ENCODE peak calls at places on chromosomes 11 and 22, in four cellular contexts. G is K562, X is H1, W is HepG2. L is an unnamed sample.
A peak's percentile ranks its signal among the peaks of the same experiment; 100 is the strongest.

GRCh38 chr11:100308202-100308601 is 378.9 kb upstream of the ARHGAP42 start:
- DNase-seq in X (no peak), G (no peak), W (no peak), L (no peak)

GRCh38 chr11:108115495-108116140 is 5.7 kb upstream of the ACAT1 start:
- DNase-seq in G (no peak), W (no peak), X (peak; percentile 45), L (no peak)

GRCh38 chr11:111540114-111540920 is at the start of gene LAYN:
- DNase-seq in G (no peak), W (no peak), X (peak; percentile 76), L (no peak)

GRCh38 chr11:122032317-122032716 is 83.7 kb downstream of the BLID start:
- DNase-seq in W (no peak), X (no peak), G (no peak), L (no peak)

GRCh38 chr11:69906453-69906907 is 87.3 kb upstream of the FGF3 start:
- DNase-seq in W (no peak), X (no peak), G (no peak), L (no peak)

GRCh38 chr22:47042116-47042825 is 279.8 kb downstream of the TBC1D22A start:
- DNase-seq in W (no peak), G (no peak), X (no peak), L (no peak)

GRCh38 chr11:71236836-71237475 is 15.4 kb downstream of the SHANK2 start:
- DNase-seq in W (no peak), G (no peak), X (no peak), L (no peak)

GRCh38 chr22:24068377-24068680 is 57.2 kb downstream of the CABIN1 start:
- DNase-seq in G (peak; percentile 19), X (no peak), W (no peak), L (no peak)

GRCh38 chr11:134574425-134574824 is 162.4 kb upstream of the B3GAT1 start:
- DNase-seq in W (no peak), G (no peak), X (peak; percentile 30), L (no peak)

GRCh38 chr11:15807827-15808226 is 548.5 kb downstream of the SOX6 start:
- DNase-seq in X (no peak), G (no peak), W (no peak), L (no peak)

GRCh38 chr11:121890377-121890776 is 225.6 kb downstream of the BLID start:
- DNase-seq in X (no peak), G (no peak), W (no peak), L (no peak)

GRCh38 chr22:43848366-43849171 is 13.7 kb downstream of the SULT4A1 start:
- DNase-seq in G (no peak), W (no peak), X (no peak), L (peak; percentile 4)

GRCh38 chr11:2311456-2312201 is 9.8 kb downstream of the TSPAN32 start:
- DNase-seq in G (no peak), W (no peak), X (no peak), L (no peak)

GRCh38 chr22:29275167-29275566 is 7.1 kb downstream of the EWSR1 start:
- DNase-seq in W (no peak), X (no peak), G (no peak), L (no peak)

GRCh38 chr11:112279901-112280267 is 19.2 kb upstream of the PLET1 start:
- DNase-seq in W (peak; percentile 30), G (peak; percentile 82), X (peak; percentile 89), L (no peak)

GRCh38 chr11:2208691-2209369 is 37.2 kb upstream of the TH start:
- DNase-seq in X (peak; percentile 48), G (no peak), W (peak; percentile 12), L (no peak)

GRCh38 chr11:61949169-61950034 is 749 bp upstream of the BEST1 start:
- DNase-seq in X (no peak), G (peak; percentile 92), W (peak; percentile 54), L (peak; percentile 81)

GRCh38 chr22:20551805-20552449 is 44.5 kb downstream of the MED15 start:
- DNase-seq in X (no peak), W (peak; percentile 53), G (no peak), L (no peak)

GRCh38 chr22:30474683-30475424 is 3.0 kb upstream of the SEC14L3 start:
- DNase-seq in G (no peak), X (no peak), W (no peak), L (no peak)

GRCh38 chr11:23976776-23977380 is 520.0 kb upstream of the LUZP2 start:
- DNase-seq in X (no peak), W (no peak), G (no peak), L (no peak)

GRCh38 chr11:33970984-33971466 is 79.1 kb upstream of the LMO2 start:
- DNase-seq in W (peak; percentile 46), X (peak; percentile 53), G (peak; percentile 54), L (peak; percentile 64)

GRCh38 chr11:118526688-118527087 is 586 bp upstream of the TTC36 start:
- DNase-seq in G (no peak), X (no peak), W (no peak), L (no peak)

GRCh38 chr11:131773626-131774025 is 403.2 kb downstream of the NTM start:
- DNase-seq in W (no peak), X (no peak), G (no peak), L (no peak)

GRCh38 chr11:6546735-6547134 is 49.7 kb downstream of the DNHD1 start:
- DNase-seq in W (no peak), X (no peak), G (no peak), L (no peak)

GRCh38 chr11:67668191-67668551 is 6.3 kb downstream of the ALDH3B2 start:
- DNase-seq in G (no peak), X (no peak), W (no peak), L (no peak)

GRCh38 chr11:69541501-69542313 is 60.2 kb downstream of the LINC01488 start:
- DNase-seq in X (no peak), W (peak; percentile 34), G (no peak), L (no peak)

GRCh38 chr11:130477646-130478203 is 29.3 kb downstream of the ADAMTS15 start:
- DNase-seq in X (no peak), W (no peak), G (no peak), L (no peak)

GRCh38 chr11:6321961-6322362 is 1.7 kb upstream of the CAVIN3 start:
- DNase-seq in G (no peak), X (no peak), W (no peak), L (peak; percentile 52)

GRCh38 chr11:74840486-74840885 is 91.8 kb downstream of the RNF169 start:
- DNase-seq in W (no peak), X (no peak), G (no peak), L (no peak)

GRCh38 chr11:74837191-74837590 is 88.5 kb downstream of the RNF169 start:
- DNase-seq in G (no peak), X (no peak), W (no peak), L (no peak)

GRCh38 chr11:74838188-74838587 is 89.5 kb downstream of the RNF169 start:
- DNase-seq in G (no peak), X (no peak), W (no peak), L (no peak)

GRCh38 chr11:74839971-74840370 is 91.3 kb downstream of the RNF169 start:
- DNase-seq in W (no peak), X (no peak), G (no peak), L (no peak)

GRCh38 chr11:74839445-74839844 is 90.8 kb downstream of the RNF169 start:
- DNase-seq in W (no peak), X (no peak), G (no peak), L (no peak)
- H3K9ac ChIP-seq in W (no peak overlapping the region), X (no peak overlapping the region), G (no peak overlapping the region), L (no peak overlapping the region)

GRCh38 chr11:29162490-29162889 is 854.3 kb downstream of the KCNA4 start:
- DNase-seq in X (no peak), G (no peak), W (no peak), L (no peak)

GRCh38 chr11:29166306-29166705 is 850.5 kb downstream of the KCNA4 start:
- DNase-seq in W (no peak), G (no peak), X (no peak), L (no peak)

GRCh38 chr11:29159552-29160465 is 857.0 kb downstream of the KCNA4 start:
- DNase-seq in G (peak; percentile 6), W (peak; percentile 20), X (peak; percentile 56), L (peak; percentile 31)

DNA sequence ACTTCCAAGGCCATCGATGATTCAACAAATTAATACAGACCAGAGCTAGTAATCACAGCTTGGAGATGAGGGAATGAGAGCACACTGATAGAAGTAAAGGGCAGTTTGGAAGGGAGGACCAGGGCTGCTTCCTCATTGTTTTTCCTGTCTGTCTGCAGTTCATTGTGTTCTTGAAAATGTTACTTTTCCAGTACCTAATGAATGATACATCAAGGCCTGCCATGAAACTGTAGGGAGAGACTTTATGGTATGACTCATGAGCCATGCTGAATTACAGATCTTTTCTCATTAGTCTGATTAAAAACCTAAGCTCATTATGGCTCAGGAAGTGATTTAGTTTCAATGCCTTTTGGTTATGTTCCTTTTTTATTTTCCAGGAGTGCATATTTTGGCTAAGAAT is 855.6 kb downstream of the KCNA4 start:
- DNase-seq in X (no peak), W (no peak), G (no peak), L (no peak)
- TF ChIP-seq FOSL1 in X (no peak), W (no peak), G (no peak), L (no peak)

GRCh38 chr11:65572356-65573043 is at the start of gene FAM89B:
- DNase-seq in X (peak; percentile 86), G (peak; percentile 67), W (no peak), L (no peak)

GRCh38 chr11:65571940-65572339 is 398 bp upstream of the FAM89B start:
- DNase-seq in W (no peak), X (no peak), G (no peak), L (no peak)

GRCh38 chr11:65571420-65571819 is 918 bp upstream of the FAM89B start:
- DNase-seq in X (no peak), W (no peak), G (no peak), L (no peak)

GRCh38 chr11:65569973-65570918 is at the start of gene ZNRD2:
- DNase-seq in G (peak; percentile 88), X (peak; percentile 95), W (peak; percentile 96), L (peak; percentile 97)

DNA sequence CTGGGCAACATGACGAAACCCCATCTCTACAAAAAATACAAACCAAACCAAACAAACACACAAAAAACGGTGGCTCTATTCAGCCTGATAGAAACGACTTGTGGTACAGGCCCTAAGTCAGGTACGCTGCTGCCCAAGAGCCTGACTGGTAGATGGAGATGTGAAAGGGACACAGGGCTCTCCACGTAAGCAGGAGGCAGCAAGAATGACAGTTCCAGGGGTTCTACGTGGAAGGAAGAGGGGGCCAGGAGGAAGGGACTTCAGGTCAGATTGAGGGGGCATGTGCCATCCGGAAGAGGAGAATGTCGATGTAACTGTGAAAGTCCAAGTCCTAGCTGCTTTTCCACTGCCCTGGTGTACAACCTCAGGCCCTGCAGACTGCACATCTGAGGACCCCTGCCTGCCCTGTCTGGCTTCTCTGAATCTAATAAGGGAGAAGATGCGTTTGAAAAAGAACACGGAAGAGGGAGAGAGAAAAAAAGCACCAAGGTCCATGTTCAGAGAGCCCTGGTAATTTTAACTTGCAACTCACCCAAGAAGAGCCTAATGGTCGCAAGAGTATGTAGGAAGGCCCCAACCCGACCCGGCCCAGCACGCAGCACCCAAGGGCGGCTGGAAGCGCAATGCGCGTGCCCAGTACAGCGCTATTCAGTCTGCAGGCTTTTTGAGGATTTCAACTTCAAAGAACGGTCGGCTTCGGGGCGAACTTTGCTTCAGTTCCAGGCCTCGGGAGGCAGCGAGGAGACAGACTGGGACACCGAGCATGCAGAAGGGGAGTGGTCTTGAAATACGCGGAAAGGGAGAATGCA is 909 bp upstream of the ZNRD2 start:
- DNase-seq in X (no peak), W (no peak), G (no peak), L (no peak)
- TF ChIP-seq POLR2AphosphoS5 in X (no peak), W (no peak), G (no peak), L (no peak)

DNA sequence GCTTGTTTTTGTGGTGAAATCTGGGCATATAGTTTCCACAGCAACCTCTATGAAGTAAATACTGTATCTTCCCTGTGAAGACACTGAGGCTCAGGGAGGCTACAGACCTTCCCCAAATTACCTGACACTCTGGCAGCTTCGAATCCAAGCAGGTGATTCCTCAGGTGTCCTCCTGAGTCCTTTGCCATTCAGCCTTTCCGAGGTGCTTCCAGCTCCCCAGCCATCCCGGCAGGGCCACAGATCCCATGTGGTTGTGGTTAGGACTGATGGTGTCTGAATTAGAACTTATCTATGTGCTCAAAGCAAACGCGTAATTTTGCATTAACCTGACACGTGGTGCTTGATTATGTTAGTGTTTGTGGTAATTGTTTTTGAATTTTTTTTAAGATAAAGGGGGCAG is 785.6 kb downstream of the BRD1 start:
- DNase-seq in G (no peak), W (no peak), X (no peak), L (no peak)
- H3K9ac ChIP-seq in G (no peak overlapping the region), W (no peak overlapping the region), X (no peak overlapping the region), L (no peak overlapping the region)

L was measured in HCT116.